ENCODE peak calls at places on chromosomes 3 and 15, in nine cellular contexts. H is neuronal stem cell; M is endodermal cell; F is T-helper 17 cell; U is psoas muscle; J is AG04450; C is CD8-positive, alpha-beta T cell; G is PC-9; X is lower lobe of right lung. W is an unnamed sample. For H3K9me3, the result is how much of the 10 kb centered on the place peaks cover.

GRCh38 chr3:195446359-195446758 is 3.5 kb upstream of the ACAP2 start:
- DNase-seq in U (no peak), C (no peak), G (no peak), F (no peak), H (no peak), J (no peak), X (no peak), M (peak), W (no peak)

GRCh38 chr15:81160312-81161214 is 26.5 kb downstream of the CFAP161 start:
- DNase-seq in X (no peak), C (no peak), J (peak), H (no peak), F (no peak), U (peak), G (no peak), M (no peak), W (peak)

GRCh38 chr15:64634576-64635485 is 140.6 kb downstream of the RBPMS2 start:
- DNase-seq in U (no peak), X (no peak), H (peak), C (peak), F (no peak), G (no peak), M (peak), J (no peak), W (no peak)

GRCh38 chr3:53845103-53845880 is 927 bp downstream of the CHDH start:
- DNase-seq in C (no peak), F (no peak), H (peak), U (peak), G (no peak), J (no peak), X (peak), M (peak), W (peak)

GRCh38 chr3:141231923-141232861 is 567 bp downstream of the PXYLP1 start:
- DNase-seq in F (peak), J (no peak), U (peak), X (peak), G (peak), M (peak), H (peak), C (no peak), W (peak)

GRCh38 chr3:106577241-106577640 is 708.4 kb upstream of the CBLB start:
- DNase-seq in F (no peak), X (no peak), G (no peak), J (no peak), C (no peak), U (no peak), M (no peak), H (no peak), W (no peak)

GRCh38 chr3:27789420-27789819 is 67.3 kb upstream of the EOMES start:
- DNase-seq in C (no peak), M (no peak), U (no peak), J (no peak), X (no peak), F (no peak), G (no peak), H (no peak), W (no peak)

GRCh38 chr15:44501768-44502366 is 35.1 kb upstream of the EIF3J start:
- DNase-seq in G (no peak), J (peak), H (peak), M (no peak), U (no peak), F (no peak), C (no peak), X (no peak), W (no peak)

GRCh38 chr3:45224824-45225464 is 1.1 kb downstream of the TMEM158 start:
- DNase-seq in J (peak), C (no peak), H (peak), G (peak), F (no peak), M (peak), X (peak), U (peak), W (peak)

GRCh38 chr15:40600956-40601355 is 6.9 kb downstream of the KNL1 start:
- DNase-seq in G (no peak), C (no peak), F (no peak), H (no peak), X (no peak), U (no peak), J (no peak), M (no peak), W (no peak)

GRCh38 chr3:94226058-94226457 is 163.2 kb downstream of the NSUN3 start:
- DNase-seq in U (no peak), F (no peak), J (no peak), X (no peak), M (no peak), C (no peak), H (no peak), G (no peak), W (no peak)

GRCh38 chr3:157444789-157445188 is 8.1 kb downstream of the PTX3 start:
- DNase-seq in G (no peak), X (no peak), M (no peak), F (no peak), J (no peak), U (no peak), H (no peak), C (no peak), W (no peak)

GRCh38 chr15:98614681-98615080 is 33.7 kb upstream of the IGF1R start:
- DNase-seq in M (peak), U (no peak), X (no peak), J (no peak), G (no peak), H (no peak), C (no peak), F (no peak), W (no peak)

GRCh38 chr3:151971814-151972579 is 98.6 kb downstream of the SUCNR1 start:
- DNase-seq in X (no peak), H (no peak), F (no peak), J (no peak), G (no peak), U (no peak), C (no peak), M (peak), W (no peak)

GRCh38 chr3:50405249-50405648 is 45.9 kb upstream of the TMEM115 start:
- DNase-seq in C (no peak), G (no peak), M (peak), F (no peak), H (peak), J (no peak), X (no peak), U (no peak), W (no peak)

GRCh38 chr15:85750319-85750806 is 44.4 kb downstream of the KLHL25 start:
- DNase-seq in X (no peak), F (no peak), H (no peak), G (no peak), J (no peak), U (peak), M (peak), C (no peak), W (peak)

GRCh38 chr3:133574260-133574881 is 885 bp downstream of the CDV3 start:
- DNase-seq in H (peak), M (peak), J (no peak), X (peak), F (peak), U (peak), C (peak), G (peak), W (peak)

GRCh38 chr3:186849392-186849975 is 7.0 kb downstream of the ADIPOQ start:
- DNase-seq in M (peak), J (no peak), U (no peak), G (no peak), F (no peak), C (no peak), H (no peak), X (no peak), W (no peak)

GRCh38 chr3:161700998-161701397 is 204.4 kb downstream of the OTOL1 start:
- DNase-seq in U (no peak), M (peak), X (no peak), G (no peak), C (no peak), F (no peak), H (no peak), J (no peak), W (peak)

GRCh38 chr15:69061414-69061842 is 46.9 kb downstream of the NOX5 start:
- DNase-seq in H (no peak), F (no peak), M (no peak), C (no peak), J (no peak), G (no peak), X (no peak), U (no peak), W (no peak)

GRCh38 chr3:62833538-62833937 is 41.7 kb downstream of the CADPS start:
- DNase-seq in C (no peak), H (no peak), G (no peak), U (no peak), J (no peak), M (no peak), X (no peak), F (no peak), W (no peak)

GRCh38 chr15:68717952-68718351 is 102.7 kb downstream of the ANP32A start:
- DNase-seq in F (no peak), M (no peak), H (no peak), J (no peak), X (no peak), G (no peak), U (no peak), C (no peak), W (no peak)

GRCh38 chr3:112640333-112640863 is 545 bp downstream of the CCDC80 start:
- DNase-seq in M (peak), C (no peak), J (peak), U (no peak), G (peak), X (no peak), H (no peak), F (no peak), W (no peak)

GRCh38 chr15:22831473-22831872 is 7.0 kb upstream of the NIPA2 start:
- DNase-seq in F (no peak), C (no peak), X (no peak), M (no peak), J (no peak), U (no peak), H (no peak), G (no peak), W (no peak)

GRCh38 chr15:41727143-41727542 is 47.1 kb upstream of the MAPKBP1 start:
- DNase-seq in C (no peak), H (no peak), X (no peak), U (no peak), M (no peak), J (no peak), G (no peak), F (no peak), W (no peak)

GRCh38 chr15:75720787-75721461 is 8.3 kb upstream of the CSPG4 start:
- DNase-seq in C (no peak), M (peak), X (peak), J (no peak), U (peak), H (no peak), G (peak), F (no peak), W (no peak)

GRCh38 chr3:112409061-112409460 is 76.1 kb downstream of the CD200 start:
- DNase-seq in X (no peak), G (no peak), F (no peak), J (no peak), U (no peak), C (no peak), M (no peak), H (no peak), W (no peak)

GRCh38 chr3:122358633-122359032 is 24.4 kb downstream of the MIX23 start:
- DNase-seq in H (no peak), C (no peak), G (no peak), J (no peak), F (no peak), X (no peak), U (no peak), M (no peak), W (no peak)

GRCh38 chr15:73755481-73755880 is 2.3 kb upstream of the INSYN1 start:
- DNase-seq in U (no peak), C (no peak), J (no peak), H (no peak), X (no peak), F (no peak), G (no peak), M (no peak), W (no peak)

GRCh38 chr15:94631608-94632007 is 400.2 kb downstream of the MCTP2 start:
- DNase-seq in G (no peak), U (no peak), J (no peak), F (no peak), X (no peak), C (no peak), H (no peak), M (no peak), W (no peak)

GRCh38 chr3:137770066-137770805 is 6.1 kb downstream of the SOX14 start:
- DNase-seq in X (no peak), U (peak), C (no peak), J (no peak), M (peak), G (no peak), H (no peak), F (no peak), W (no peak)

GRCh38 chr15:60412807-60413597 is 15.2 kb upstream of the ANXA2 start:
- DNase-seq in M (peak), H (no peak), G (no peak), J (no peak), F (no peak), X (no peak), C (no peak), U (no peak), W (no peak)

GRCh38 chr3:7710284-7710683 is 791.3 kb upstream of the LMCD1 start:
- DNase-seq in H (no peak), G (no peak), M (no peak), C (no peak), U (no peak), F (no peak), J (no peak), X (no peak), W (no peak)
- H3K9me3 ChIP-seq in H (under half), G (under half), M (under half), C (under half), U (under half), F (under half), J (under half), X (under half), W (under half)

GRCh38 chr15:39009740-39010139 is 445.1 kb upstream of the RASGRP1 start:
- DNase-seq in M (no peak), F (no peak), U (no peak), H (no peak), G (no peak), X (no peak), J (no peak), C (no peak), W (no peak)
- H3K9me3 ChIP-seq in M (half or more), F (under half), U (under half), H (under half), G (under half), X (under half), J (under half), C (under half), W (under half)

DNA sequence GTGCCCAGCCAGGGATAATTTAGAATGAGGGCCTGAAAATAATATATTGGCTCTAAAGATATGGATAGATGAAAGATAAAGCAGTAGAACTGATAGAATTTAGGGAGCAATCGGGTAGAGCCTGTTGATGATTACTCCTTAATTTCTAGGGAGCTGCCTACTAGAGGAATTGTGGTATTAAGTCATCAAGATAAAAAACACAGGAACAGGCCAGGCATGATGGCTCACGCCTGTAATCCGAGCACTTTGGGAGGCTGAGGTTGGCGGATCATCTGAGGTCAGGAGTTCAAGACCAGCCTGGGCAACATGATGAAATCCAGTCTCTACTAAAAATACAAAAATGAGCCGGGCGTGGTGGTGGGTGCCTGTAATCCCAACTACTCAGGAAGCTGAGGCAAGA is 130.4 kb downstream of the PCCB start:
- DNase-seq in F (no peak), U (no peak), X (no peak), C (no peak), G (no peak), H (no peak), J (no peak), M (no peak), W (no peak)
- H3K9me3 ChIP-seq in F (under half), U (under half), X (under half), C (under half), G (under half), H (under half), J (under half), M (under half), W (under half)

DNA sequence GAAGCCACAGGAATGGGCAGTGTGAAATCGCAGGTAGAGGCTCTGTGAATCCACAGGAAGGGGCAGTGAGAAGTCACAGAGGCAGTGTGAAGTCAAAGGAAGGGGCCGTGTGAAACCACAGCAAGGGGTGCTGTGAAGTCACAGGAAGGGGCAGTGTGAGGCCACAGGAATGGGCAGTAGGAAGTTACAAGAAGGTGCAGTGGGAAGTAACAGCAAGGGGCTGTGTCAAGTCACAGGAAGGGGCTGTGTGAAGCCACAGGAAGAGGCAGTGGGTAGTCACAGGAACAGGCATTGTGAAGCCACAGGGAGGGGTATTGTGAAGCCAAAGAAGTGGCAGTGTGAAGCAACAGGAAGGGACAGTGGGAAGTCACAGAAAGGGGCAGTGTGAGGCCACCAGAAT is 34.1 kb downstream of the GASK1A start:
- DNase-seq in H (no peak), U (no peak), J (no peak), G (no peak), X (no peak), M (no peak), F (no peak), C (no peak), W (no peak)
- H3K9me3 ChIP-seq in H (under half), U (under half), J (under half), G (under half), X (under half), M (under half), F (under half), C (half or more), W (under half)

GRCh38 chr3:26428992-26429391 is 193.6 kb upstream of the LRRC3B start:
- DNase-seq in X (no peak), H (no peak), C (no peak), J (no peak), G (no peak), U (no peak), F (no peak), M (no peak), W (no peak)
- H3K9me3 ChIP-seq in X (under half), H (under half), C (under half), J (under half), G (under half), U (under half), F (under half), M (under half), W (under half)

DNA sequence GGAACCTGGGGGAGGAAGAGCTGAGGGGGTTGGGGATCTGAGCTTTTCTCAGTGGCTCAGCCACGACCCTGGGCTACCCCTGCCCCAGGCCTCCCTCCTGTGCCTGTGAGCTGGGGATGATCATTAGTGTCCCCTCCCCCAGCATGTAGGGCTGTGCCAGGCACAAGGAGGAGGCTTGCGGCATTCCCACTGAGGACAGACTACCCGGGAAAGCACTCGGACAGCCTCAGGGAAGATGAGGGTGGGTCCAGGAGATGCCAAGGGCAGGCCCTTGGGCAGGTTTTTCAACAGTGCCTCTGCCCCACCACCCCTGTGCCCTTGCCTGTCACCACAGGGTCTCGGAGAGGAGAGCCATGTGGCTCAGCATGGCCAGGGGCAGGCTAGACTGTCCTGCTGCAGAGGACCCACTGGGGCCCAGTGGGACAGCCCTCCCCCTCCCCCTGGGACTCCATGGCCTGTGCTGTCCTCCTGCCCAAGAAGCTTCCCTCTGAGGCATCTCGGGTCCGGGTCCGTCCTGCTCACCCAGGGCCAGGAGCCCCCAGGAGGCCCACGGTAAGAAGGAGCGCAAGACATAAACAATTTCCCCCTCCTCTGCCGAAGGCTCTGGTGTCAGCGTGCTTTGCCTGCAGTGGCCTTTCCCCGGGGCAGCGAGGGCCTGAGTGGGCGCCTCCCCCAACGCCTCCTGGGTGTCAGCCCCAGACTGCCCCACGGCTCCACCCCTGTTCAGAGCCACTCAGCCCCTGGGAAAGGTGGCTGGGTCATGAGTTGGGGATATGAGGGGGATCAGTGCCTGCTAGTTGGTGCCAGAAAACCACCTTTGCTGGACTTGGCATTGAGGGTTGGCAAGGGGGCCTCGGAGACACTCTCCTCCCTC is 192.5 kb downstream of the GOLGA6L6 start:
- DNase-seq in X (peak), M (peak), C (peak), F (no peak), U (peak), J (no peak), H (no peak), G (no peak), W (peak)
- H3K9me3 ChIP-seq in X (under half), M (half or more), C (under half), F (under half), U (under half), J (half or more), H (under half), G (under half), W (under half)

W was measured in heart left ventricle.